ENCODE peak calls at places on chromosomes 13 and 19, in eight cellular contexts. One of them, this sample, is unnamed.

GRCh38 chr19:38229585-38230073 is 5.6 kb upstream of the DPF1 start:
- DNase-seq in activated CD8-positive, alpha-beta memory T cell treated with anti-CD3 and anti-CD28 coated beads for 1 hour: peak; percentile 35
- DNase-seq in choroid plexus epithelial cell: peak; percentile 90
- DNase-seq in activated gamma-delta T cell treated with anti-CD3 and anti-CD28 coated beads, Interleukin-2, amount 50 U/mL, for 16 hours: no peak
- DNase-seq in ELR: peak; percentile 91
- DNase-seq in AG09319: peak; percentile 73
- DNase-seq in SW 1271: peak; percentile 31
- DNase-seq in progenitor cell of endocrine pancreas: peak; percentile 55
- DNase-seq in this sample: peak; percentile 68

GRCh38 chr13:23847545-23847944 is 41.7 kb downstream of the MIPEP start:
- DNase-seq in progenitor cell of endocrine pancreas: no peak
- DNase-seq in SW 1271: no peak
- DNase-seq in activated gamma-delta T cell treated with anti-CD3 and anti-CD28 coated beads, Interleukin-2, amount 50 U/mL, for 16 hours: no peak
- DNase-seq in choroid plexus epithelial cell: no peak
- DNase-seq in activated CD8-positive, alpha-beta memory T cell treated with anti-CD3 and anti-CD28 coated beads for 1 hour: no peak
- DNase-seq in ELR: no peak
- DNase-seq in AG09319: no peak
- DNase-seq in this sample: no peak

GRCh38 chr19:37933965-37934364 is 27.0 kb downstream of the SIPA1L3 start:
- DNase-seq in choroid plexus epithelial cell: peak; percentile 72
- DNase-seq in SW 1271: no peak
- DNase-seq in AG09319: no peak
- DNase-seq in ELR: no peak
- DNase-seq in activated gamma-delta T cell treated with anti-CD3 and anti-CD28 coated beads, Interleukin-2, amount 50 U/mL, for 16 hours: no peak
- DNase-seq in activated CD8-positive, alpha-beta memory T cell treated with anti-CD3 and anti-CD28 coated beads for 1 hour: no peak
- DNase-seq in progenitor cell of endocrine pancreas: no peak
- DNase-seq in this sample: peak; percentile 84

GRCh38 chr13:107276936-107277335 is 709.0 kb upstream of the ARGLU1 start:
- DNase-seq in AG09319: no peak
- DNase-seq in SW 1271: no peak
- DNase-seq in activated CD8-positive, alpha-beta memory T cell treated with anti-CD3 and anti-CD28 coated beads for 1 hour: no peak
- DNase-seq in choroid plexus epithelial cell: peak; percentile 28
- DNase-seq in activated gamma-delta T cell treated with anti-CD3 and anti-CD28 coated beads, Interleukin-2, amount 50 U/mL, for 16 hours: no peak
- DNase-seq in ELR: no peak
- DNase-seq in progenitor cell of endocrine pancreas: no peak
- DNase-seq in this sample: no peak

GRCh38 chr19:2488942-2489731 is 13.2 kb downstream of the GADD45B start:
- DNase-seq in progenitor cell of endocrine pancreas: peak; percentile 32
- DNase-seq in ELR: peak; percentile 50
- DNase-seq in choroid plexus epithelial cell: peak; percentile 47
- DNase-seq in activated CD8-positive, alpha-beta memory T cell treated with anti-CD3 and anti-CD28 coated beads for 1 hour: no peak
- DNase-seq in SW 1271: no peak
- DNase-seq in AG09319: no peak
- DNase-seq in activated gamma-delta T cell treated with anti-CD3 and anti-CD28 coated beads, Interleukin-2, amount 50 U/mL, for 16 hours: no peak
- DNase-seq in this sample: no peak

GRCh38 chr13:26721251-26721939 is 39.2 kb downstream of the GPR12 start:
- DNase-seq in activated gamma-delta T cell treated with anti-CD3 and anti-CD28 coated beads, Interleukin-2, amount 50 U/mL, for 16 hours: peak; percentile 19
- DNase-seq in choroid plexus epithelial cell: peak; percentile 25
- DNase-seq in SW 1271: no peak
- DNase-seq in AG09319: no peak
- DNase-seq in ELR: peak; percentile 8
- DNase-seq in activated CD8-positive, alpha-beta memory T cell treated with anti-CD3 and anti-CD28 coated beads for 1 hour: no peak
- DNase-seq in progenitor cell of endocrine pancreas: no peak
- DNase-seq in this sample: no peak

GRCh38 chr13:27728271-27728670 is 64.0 kb upstream of the GSX1 start:
- DNase-seq in ELR: peak; percentile 15
- DNase-seq in SW 1271: no peak
- DNase-seq in progenitor cell of endocrine pancreas: no peak
- DNase-seq in AG09319: no peak
- DNase-seq in activated CD8-positive, alpha-beta memory T cell treated with anti-CD3 and anti-CD28 coated beads for 1 hour: no peak
- DNase-seq in choroid plexus epithelial cell: peak; percentile 4
- DNase-seq in activated gamma-delta T cell treated with anti-CD3 and anti-CD28 coated beads, Interleukin-2, amount 50 U/mL, for 16 hours: no peak
- DNase-seq in this sample: no peak

GRCh38 chr19:1133471-1133929 is 29.7 kb downstream of the GPX4 start:
- DNase-seq in AG09319: no peak
- DNase-seq in choroid plexus epithelial cell: no peak
- DNase-seq in activated gamma-delta T cell treated with anti-CD3 and anti-CD28 coated beads, Interleukin-2, amount 50 U/mL, for 16 hours: peak; percentile 55
- DNase-seq in activated CD8-positive, alpha-beta memory T cell treated with anti-CD3 and anti-CD28 coated beads for 1 hour: peak; percentile 47
- DNase-seq in ELR: peak; percentile 29
- DNase-seq in progenitor cell of endocrine pancreas: no peak
- DNase-seq in SW 1271: no peak
- DNase-seq in this sample: no peak

GRCh38 chr19:40614595-40615411 is 13.6 kb downstream of the LTBP4 start:
- DNase-seq in AG09319: peak; percentile 94
- DNase-seq in ELR: peak; percentile 98
- DNase-seq in progenitor cell of endocrine pancreas: no peak
- DNase-seq in SW 1271: no peak
- DNase-seq in activated gamma-delta T cell treated with anti-CD3 and anti-CD28 coated beads, Interleukin-2, amount 50 U/mL, for 16 hours: peak; percentile 79
- DNase-seq in choroid plexus epithelial cell: peak; percentile 96
- DNase-seq in activated CD8-positive, alpha-beta memory T cell treated with anti-CD3 and anti-CD28 coated beads for 1 hour: peak; percentile 71
- DNase-seq in this sample: peak; percentile 98

GRCh38 chr13:19882231-19882630 is 18.8 kb upstream of the ZMYM5 start:
- DNase-seq in activated CD8-positive, alpha-beta memory T cell treated with anti-CD3 and anti-CD28 coated beads for 1 hour: no peak
- DNase-seq in ELR: no peak
- DNase-seq in AG09319: no peak
- DNase-seq in SW 1271: no peak
- DNase-seq in choroid plexus epithelial cell: no peak
- DNase-seq in activated gamma-delta T cell treated with anti-CD3 and anti-CD28 coated beads, Interleukin-2, amount 50 U/mL, for 16 hours: no peak
- DNase-seq in progenitor cell of endocrine pancreas: no peak
- DNase-seq in this sample: no peak

GRCh38 chr13:46609726-46610125 is 56.8 kb downstream of the LRCH1 start:
- DNase-seq in choroid plexus epithelial cell: no peak
- DNase-seq in AG09319: no peak
- DNase-seq in SW 1271: no peak
- DNase-seq in ELR: no peak
- DNase-seq in activated gamma-delta T cell treated with anti-CD3 and anti-CD28 coated beads, Interleukin-2, amount 50 U/mL, for 16 hours: no peak
- DNase-seq in activated CD8-positive, alpha-beta memory T cell treated with anti-CD3 and anti-CD28 coated beads for 1 hour: no peak
- DNase-seq in progenitor cell of endocrine pancreas: no peak
- DNase-seq in this sample: no peak

GRCh38 chr13:98961204-98962105 is 16.4 kb downstream of the DOCK9 start:
- DNase-seq in SW 1271: no peak
- DNase-seq in AG09319: no peak
- DNase-seq in progenitor cell of endocrine pancreas: no peak
- DNase-seq in activated CD8-positive, alpha-beta memory T cell treated with anti-CD3 and anti-CD28 coated beads for 1 hour: no peak
- DNase-seq in ELR: peak; percentile 64
- DNase-seq in choroid plexus epithelial cell: no peak
- DNase-seq in activated gamma-delta T cell treated with anti-CD3 and anti-CD28 coated beads, Interleukin-2, amount 50 U/mL, for 16 hours: no peak
- DNase-seq in this sample: no peak

GRCh38 chr13:29754486-29754806 is 96.0 kb downstream of the UBL3 start:
- DNase-seq in progenitor cell of endocrine pancreas: no peak
- DNase-seq in SW 1271: no peak
- DNase-seq in choroid plexus epithelial cell: peak; percentile 45
- DNase-seq in activated gamma-delta T cell treated with anti-CD3 and anti-CD28 coated beads, Interleukin-2, amount 50 U/mL, for 16 hours: no peak
- DNase-seq in ELR: peak; percentile 39
- DNase-seq in activated CD8-positive, alpha-beta memory T cell treated with anti-CD3 and anti-CD28 coated beads for 1 hour: no peak
- DNase-seq in AG09319: no peak
- DNase-seq in this sample: peak; percentile 60

GRCh38 chr13:72620874-72621273 is 106.6 kb downstream of the MZT1 start:
- DNase-seq in ELR: no peak
- DNase-seq in choroid plexus epithelial cell: no peak
- DNase-seq in SW 1271: no peak
- DNase-seq in activated CD8-positive, alpha-beta memory T cell treated with anti-CD3 and anti-CD28 coated beads for 1 hour: no peak
- DNase-seq in activated gamma-delta T cell treated with anti-CD3 and anti-CD28 coated beads, Interleukin-2, amount 50 U/mL, for 16 hours: no peak
- DNase-seq in progenitor cell of endocrine pancreas: no peak
- DNase-seq in AG09319: no peak
- DNase-seq in this sample: no peak